ENCODE peak calls at places on chromosomes 5 and 9, in six cellular contexts. L is CD4-positive, alpha-beta memory T cell; G is NCI-H1417; F is retinal pigment epithelial cell; K is Right ventricle myocardium superior; V is tibial artery. R is an unnamed sample.
A peak's percentile ranks its signal among the peaks of the same experiment; 100 is the strongest.

GRCh38 chr5:97167435-97167834 is 15.6 kb downstream of the RIOK2 start:
- DNase-seq in L (no peak), G (no peak), F (no peak), K (no peak), V (no peak), R (no peak)

GRCh38 chr9:93910598-93910997 is 44.6 kb downstream of the BARX1 start:
- DNase-seq in L (no peak), G (no peak), F (no peak), K (peak; percentile 30), V (no peak), R (no peak)

GRCh38 chr5:134504629-134505300 is 20.7 kb upstream of the JADE2 start:
- DNase-seq in L (no peak), G (no peak), F (no peak), K (no peak), V (no peak), R (no peak)

GRCh38 chr9:134919316-134919715 is 1.6 kb upstream of the FCN1 start:
- DNase-seq in L (no peak), G (no peak), F (no peak), K (no peak), V (peak; percentile 11), R (no peak)

GRCh38 chr5:178240772-178241171 is 8.2 kb upstream of the PHYKPL start:
- DNase-seq in L (no peak), G (no peak), F (no peak), K (no peak), V (no peak), R (no peak)

GRCh38 chr5:91072891-91073290 is 310.2 kb downstream of the ARRDC3 start:
- DNase-seq in L (no peak), G (no peak), F (no peak), K (no peak), V (no peak), R (no peak)

GRCh38 chr5:73483676-73484075 is 14.6 kb upstream of the BTF3 start:
- DNase-seq in L (no peak), G (no peak), F (no peak), K (no peak), V (no peak), R (no peak)

GRCh38 chr9:105150991-105151685 is 93.3 kb upstream of the SLC44A1 start:
- DNase-seq in L (no peak), G (peak; percentile 1), F (no peak), K (no peak), V (no peak), R (no peak)

GRCh38 chr9:105328296-105328695 is 83.8 kb downstream of the SLC44A1 start:
- DNase-seq in L (no peak), G (no peak), F (no peak), K (no peak), V (no peak), R (no peak)

GRCh38 chr5:161720460-161720859 is 34.9 kb downstream of the GABRA6 start:
- DNase-seq in L (no peak), G (no peak), F (no peak), K (no peak), V (no peak), R (no peak)

GRCh38 chr5:72477644-72478043 is 29.6 kb downstream of the ZNF366 start:
- DNase-seq in L (no peak), G (no peak), F (no peak), K (no peak), V (no peak), R (no peak)

GRCh38 chr5:21649969-21650368 is 1203.2 kb downstream of the CDH12 start:
- DNase-seq in L (no peak), G (peak; percentile 21), F (no peak), K (no peak), V (no peak), R (no peak)

GRCh38 chr5:170082701-170083100 is 23.0 kb upstream of the FOXI1 start:
- DNase-seq in L (no peak), G (no peak), F (no peak), K (no peak), V (no peak), R (no peak)

GRCh38 chr9:122816163-122816867 is 12.1 kb downstream of the PDCL start:
- DNase-seq in L (peak; percentile 45), G (no peak), F (no peak), K (peak; percentile 67), V (peak; percentile 63), R (no peak)

GRCh38 chr5:36052542-36052941 is 14.1 kb downstream of the UGT3A2 start:
- DNase-seq in L (no peak), G (no peak), F (no peak), K (no peak), V (no peak), R (no peak)

GRCh38 chr5:168714046-168714445 is 134.9 kb upstream of the PANK3 start:
- DNase-seq in L (no peak), G (no peak), F (no peak), K (no peak), V (no peak), R (no peak)

GRCh38 chr9:21605489-21605931 is 123.4 kb upstream of the IFNE start:
- DNase-seq in L (no peak), G (no peak), F (peak; percentile 68), K (no peak), V (no peak), R (no peak)

GRCh38 chr5:119074419-119074818 is 3.5 kb downstream of the DMXL1 start:
- DNase-seq in L (no peak), G (no peak), F (no peak), K (no peak), V (no peak), R (no peak)

GRCh38 chr5:55997742-55998351 is 3.1 kb upstream of the IL6ST start:
- DNase-seq in L (no peak), G (no peak), F (no peak), K (no peak), V (no peak), R (no peak)

GRCh38 chr9:127897194-127897692 is 2.2 kb downstream of the ST6GALNAC6 start:
- DNase-seq in L (no peak), G (no peak), F (peak; percentile 40), K (peak; percentile 88), V (peak; percentile 89), R (no peak)

GRCh38 chr5:68137451-68138190 is 77.9 kb upstream of the PIK3R1 start:
- DNase-seq in L (no peak), G (no peak), F (no peak), K (no peak), V (no peak), R (no peak)

GRCh38 chr5:97096096-97096648 is 46.2 kb downstream of the LIX1 start:
- DNase-seq in L (no peak), G (no peak), F (no peak), K (no peak), V (no peak), R (no peak)

GRCh38 chr5:171369898-171370297 is 17.8 kb upstream of the NPM1 start:
- DNase-seq in L (no peak), G (no peak), F (no peak), K (no peak), V (no peak), R (no peak)

GRCh38 chr9:83330207-83331196 is 207.7 kb downstream of the FRMD3 start:
- DNase-seq in L (no peak), G (no peak), F (no peak), K (no peak), V (no peak), R (no peak)

GRCh38 chr5:16179511-16179935 is at the start of gene MARCHF11:
- DNase-seq in L (no peak), G (no peak), F (no peak), K (no peak), V (no peak), R (peak; percentile 33)

GRCh38 chr5:61262080-61262479 is 70.0 kb upstream of the ZSWIM6 start:
- DNase-seq in L (no peak), G (no peak), F (no peak), K (no peak), V (no peak), R (no peak)

GRCh38 chr5:61641748-61642565 is 309.9 kb downstream of the ZSWIM6 start:
- DNase-seq in L (no peak), G (no peak), F (no peak), K (no peak), V (no peak), R (no peak)